ENCODE peak calls at places on chromosomes 7 and 10, in four cellular contexts. One of them, this sample, is unnamed.

GRCh38 chr10:95242581-95243317 is 48.1 kb downstream of the PDLIM1 start:
- DNase-seq in ACHN: peak
- DNase-seq in SK-N-DZ: peak
- DNase-seq in posterior vena cava: no peak
- DNase-seq in this sample: no peak

GRCh38 chr7:12369072-12369471 is 34.6 kb downstream of the VWDE start:
- DNase-seq in ACHN: no peak
- DNase-seq in SK-N-DZ: no peak
- DNase-seq in posterior vena cava: no peak
- DNase-seq in this sample: no peak

GRCh38 chr10:119007211-119007574 is 22.3 kb upstream of the NANOS1 start:
- DNase-seq in ACHN: no peak
- DNase-seq in SK-N-DZ: no peak
- DNase-seq in posterior vena cava: no peak
- DNase-seq in this sample: no peak

GRCh38 chr7:69722836-69723235 is 124.6 kb downstream of the AUTS2 start:
- DNase-seq in ACHN: no peak
- DNase-seq in SK-N-DZ: no peak
- DNase-seq in posterior vena cava: no peak
- DNase-seq in this sample: no peak

GRCh38 chr7:30594055-30594539 is 581 bp upstream of the GARS1 start:
- DNase-seq in ACHN: peak
- DNase-seq in SK-N-DZ: no peak
- DNase-seq in posterior vena cava: peak
- DNase-seq in this sample: peak

GRCh38 chr10:45466784-45467183 is 92.8 kb downstream of the ALOX5 start:
- DNase-seq in ACHN: no peak
- DNase-seq in SK-N-DZ: no peak
- DNase-seq in posterior vena cava: no peak
- DNase-seq in this sample: no peak

GRCh38 chr10:112802411-112803060 is 147.5 kb upstream of the TCF7L2 start:
- DNase-seq in ACHN: no peak
- DNase-seq in SK-N-DZ: no peak
- DNase-seq in posterior vena cava: no peak
- DNase-seq in this sample: no peak

GRCh38 chr7:17903337-17903736 is 37.0 kb downstream of the SNX13 start:
- DNase-seq in ACHN: no peak
- DNase-seq in SK-N-DZ: no peak
- DNase-seq in posterior vena cava: no peak
- DNase-seq in this sample: no peak

GRCh38 chr10:590721-591120 is 98.7 kb downstream of the DIP2C start:
- DNase-seq in ACHN: no peak
- DNase-seq in SK-N-DZ: no peak
- DNase-seq in posterior vena cava: peak
- DNase-seq in this sample: no peak

GRCh38 chr10:80462277-80462985 is 8.3 kb downstream of the TSPAN14 start:
- DNase-seq in ACHN: no peak
- DNase-seq in SK-N-DZ: no peak
- DNase-seq in posterior vena cava: no peak
- DNase-seq in this sample: no peak

GRCh38 chr7:131067220-131067619 is 260.5 kb upstream of the MKLN1 start:
- DNase-seq in ACHN: no peak
- DNase-seq in SK-N-DZ: no peak
- DNase-seq in posterior vena cava: no peak
- DNase-seq in this sample: no peak

GRCh38 chr7:25775999-25776736 is 375.8 kb upstream of the NFE2L3 start:
- DNase-seq in ACHN: no peak
- DNase-seq in SK-N-DZ: no peak
- DNase-seq in posterior vena cava: no peak
- DNase-seq in this sample: no peak

GRCh38 chr10:119023553-119023868 is 6.0 kb upstream of the NANOS1 start:
- DNase-seq in ACHN: no peak
- DNase-seq in SK-N-DZ: no peak
- DNase-seq in posterior vena cava: no peak
- DNase-seq in this sample: no peak

GRCh38 chr10:77350711-77351119 is 286.9 kb downstream of the KCNMA1 start:
- DNase-seq in ACHN: peak
- DNase-seq in SK-N-DZ: no peak
- DNase-seq in posterior vena cava: peak
- DNase-seq in this sample: peak

GRCh38 chr10:77168861-77169260 is 468.7 kb downstream of the KCNMA1 start:
- DNase-seq in ACHN: no peak
- DNase-seq in SK-N-DZ: no peak
- DNase-seq in posterior vena cava: no peak
- DNase-seq in this sample: no peak

GRCh38 chr10:23399701-23400144 is 39.2 kb upstream of the OTUD1 start:
- DNase-seq in ACHN: no peak
- DNase-seq in SK-N-DZ: no peak
- DNase-seq in posterior vena cava: no peak
- DNase-seq in this sample: no peak

GRCh38 chr7:113751547-113751946 is 167.3 kb downstream of the PPP1R3A start:
- DNase-seq in ACHN: no peak
- DNase-seq in SK-N-DZ: no peak
- DNase-seq in posterior vena cava: no peak
- DNase-seq in this sample: no peak

GRCh38 chr7:125857606-125858005 is 928.0 kb upstream of the POT1 start:
- DNase-seq in ACHN: no peak
- DNase-seq in SK-N-DZ: no peak
- DNase-seq in posterior vena cava: no peak
- DNase-seq in this sample: no peak

GRCh38 chr10:30463944-30464451 is 30.0 kb downstream of the MAP3K8 start:
- DNase-seq in ACHN: peak
- DNase-seq in SK-N-DZ: no peak
- DNase-seq in posterior vena cava: no peak
- DNase-seq in this sample: no peak

GRCh38 chr7:86951895-86952294 is 107.6 kb downstream of the ELAPOR2 start:
- DNase-seq in ACHN: no peak
- DNase-seq in SK-N-DZ: no peak
- DNase-seq in posterior vena cava: no peak
- DNase-seq in this sample: no peak

GRCh38 chr7:157302314-157302711 is 34.5 kb upstream of the DNAJB6 start:
- DNase-seq in ACHN: peak
- DNase-seq in SK-N-DZ: no peak
- DNase-seq in posterior vena cava: peak
- DNase-seq in this sample: peak

GRCh38 chr7:141076377-141076776 is 2.5 kb downstream of the TMEM178B start:
- DNase-seq in ACHN: peak
- DNase-seq in SK-N-DZ: peak
- DNase-seq in posterior vena cava: no peak
- DNase-seq in this sample: no peak

GRCh38 chr10:84348431-84348830 is 20.0 kb downstream of the CCSER2 start:
- DNase-seq in ACHN: peak
- DNase-seq in SK-N-DZ: no peak
- DNase-seq in posterior vena cava: no peak
- DNase-seq in this sample: no peak

GRCh38 chr7:141333459-141333858 is 217.8 kb upstream of the AGK start:
- DNase-seq in ACHN: peak
- DNase-seq in SK-N-DZ: no peak
- DNase-seq in posterior vena cava: no peak
- DNase-seq in this sample: no peak

This sample was measured in epithelial cell of proximal tubule.